ENCODE peak calls at places on chromosome 12, in eight cellular contexts. U is AG08395; J is HuH-7.5; S is stimulated activated CD8-positive, alpha-beta memory T cell treated with anti-CD3 and anti-CD28 coated beads, Interleukin-7, amount 100 ng/mL, for 24 hours; Z is smooth muscle cell of the brain vasculature; G is T-helper 1 cell; H is AG10803; X is thyroid gland. I is an unnamed sample.

GRCh38 chr12:57483466-57483865 is 3.8 kb upstream of the ARHGAP9 start:
- DNase-seq in U (peak), Z (no peak), J (no peak), G (no peak), H (peak), S (no peak), X (no peak), I (no peak)

GRCh38 chr12:79737875-79738718 is 47.3 kb upstream of the PAWR start:
- DNase-seq in S (no peak), Z (peak), J (peak), U (peak), H (peak), X (peak), G (no peak), I (peak)

GRCh38 chr12:123900898-123901376 is 71.7 kb downstream of the CCDC92 start:
- DNase-seq in S (no peak), G (no peak), X (no peak), H (no peak), Z (no peak), U (no peak), J (no peak), I (peak)

GRCh38 chr12:50362671-50363070 is 33.7 kb downstream of the FAM186A start:
- DNase-seq in S (no peak), J (no peak), H (no peak), U (no peak), X (no peak), Z (no peak), G (no peak), I (no peak)

GRCh38 chr12:76026643-76027063 is 4.9 kb downstream of the PHLDA1 start:
- DNase-seq in J (no peak), X (no peak), H (peak), Z (no peak), U (no peak), S (no peak), G (no peak), I (no peak)

GRCh38 chr12:124289634-124290600 is 5.0 kb upstream of the RFLNA start:
- DNase-seq in J (no peak), S (no peak), Z (no peak), H (peak), G (no peak), X (no peak), U (peak), I (no peak)

GRCh38 chr12:113889806-113890581 is 76.1 kb downstream of the RBM19 start:
- DNase-seq in G (no peak), U (peak), X (no peak), H (peak), Z (no peak), J (no peak), S (no peak), I (no peak)

GRCh38 chr12:22356231-22356630 is 21.7 kb upstream of the ST8SIA1 start:
- DNase-seq in U (no peak), X (no peak), J (no peak), G (no peak), Z (no peak), H (no peak), S (no peak), I (no peak)

GRCh38 chr12:106128526-106129430 is 10.0 kb downstream of the NUAK1 start:
- DNase-seq in J (no peak), H (no peak), Z (no peak), G (no peak), S (no peak), X (no peak), U (no peak), I (no peak)

GRCh38 chr12:10957741-10958140 is 18.7 kb upstream of the TAS2R14 start:
- DNase-seq in Z (no peak), H (peak), J (no peak), G (no peak), X (no peak), U (no peak), S (no peak), I (no peak)

GRCh38 chr12:67035121-67035520 is 234.0 kb upstream of the CAND1 start:
- DNase-seq in X (no peak), G (no peak), H (no peak), U (no peak), S (no peak), Z (no peak), J (no peak), I (no peak)

GRCh38 chr12:6199531-6200265 is 502 bp upstream of the CD9 start:
- DNase-seq in U (no peak), Z (no peak), X (peak), G (no peak), J (peak), H (peak), S (no peak), I (no peak)

GRCh38 chr12:53785161-53785560 is 33.4 kb upstream of the CISTR start:
- DNase-seq in G (no peak), X (no peak), Z (no peak), H (no peak), U (no peak), J (no peak), S (no peak), I (no peak)

GRCh38 chr12:75364918-75365317 is 26.0 kb upstream of the GLIPR1L2 start:
- DNase-seq in X (no peak), G (no peak), H (peak), Z (no peak), S (no peak), J (no peak), U (peak), I (no peak)

GRCh38 chr12:131831021-131831571 is 2.9 kb downstream of the MMP17 start:
- DNase-seq in U (no peak), G (no peak), S (no peak), X (peak), J (no peak), H (no peak), Z (no peak), I (no peak)

GRCh38 chr12:4272014-4272975 is 1.3 kb upstream of the CCND2 start:
- DNase-seq in U (peak), S (peak), H (no peak), X (peak), J (no peak), G (peak), Z (no peak), I (no peak)

GRCh38 chr12:53502331-53502730 is 1.2 kb downstream of the TARBP2 start:
- DNase-seq in Z (no peak), S (no peak), X (no peak), H (no peak), J (no peak), G (no peak), U (no peak), I (no peak)

GRCh38 chr12:131039551-131039950 is 85.8 kb downstream of the ADGRD1 start:
- DNase-seq in Z (no peak), J (no peak), X (no peak), U (no peak), H (no peak), S (no peak), G (no peak), I (no peak)

GRCh38 chr12:110124184-110124995 is at the start of gene IFT81:
- DNase-seq in J (peak), U (peak), H (peak), X (peak), S (peak), Z (peak), G (peak), I (peak)

GRCh38 chr12:121590476-121591143 is 9.8 kb upstream of the KDM2B start:
- DNase-seq in U (peak), H (peak), G (peak), Z (no peak), J (no peak), X (no peak), S (peak), I (no peak)

GRCh38 chr12:1595026-1595561 is 713 bp upstream of the FBXL14 start:
- DNase-seq in J (no peak), H (peak), S (no peak), U (no peak), X (no peak), G (no peak), Z (no peak), I (no peak)

GRCh38 chr12:28026701-28027100 is 54.2 kb upstream of the PTHLH start:
- DNase-seq in S (no peak), U (no peak), J (no peak), G (no peak), Z (no peak), X (no peak), H (peak), I (no peak)

GRCh38 chr12:7162691-7163114 is 26.8 kb upstream of the PEX5 start:
- DNase-seq in G (no peak), J (peak), U (no peak), Z (no peak), H (no peak), X (peak), S (no peak), I (peak)

GRCh38 chr12:87758271-87758670 is 270.9 kb downstream of the C12orf50 start:
- DNase-seq in J (no peak), G (no peak), H (no peak), S (no peak), Z (no peak), U (no peak), X (no peak), I (no peak)

GRCh38 chr12:113097716-113098427 is 37.7 kb downstream of the RASAL1 start:
- DNase-seq in G (no peak), S (no peak), X (peak), U (no peak), Z (no peak), H (no peak), J (no peak), I (no peak)

GRCh38 chr12:64258576-64258975 is 36.5 kb upstream of the KICS2 start:
- DNase-seq in S (no peak), G (no peak), Z (no peak), J (no peak), U (no peak), H (no peak), X (no peak), I (no peak)

GRCh38 chr12:6688543-6688999 is 604 bp downstream of the ZNF384 start:
- DNase-seq in S (no peak), X (peak), J (no peak), U (no peak), G (no peak), H (peak), Z (no peak), I (no peak)

GRCh38 chr12:6635375-6635855 is 344 bp downstream of the LPAR5 start:
- DNase-seq in U (no peak), J (no peak), Z (no peak), S (peak), H (no peak), X (no peak), G (no peak), I (no peak)

GRCh38 chr12:6074394-6074793 is 50.1 kb downstream of the VWF start:
- DNase-seq in H (no peak), S (no peak), U (no peak), X (no peak), G (no peak), Z (no peak), J (no peak), I (no peak)

GRCh38 chr12:41277019-41277770 is 89.1 kb downstream of the PDZRN4 start:
- DNase-seq in S (no peak), H (peak), X (no peak), Z (peak), J (no peak), U (peak), G (no peak), I (peak)